ENCODE peak calls at places on chromosomes 12 and 14, in five cellular contexts. W is cardiac muscle cell, E is Peyer's patch, F is upper lobe of left lung, R is astrocyte. S is an unnamed sample.

GRCh38 chr14:95575820-95576473 is 41.1 kb downstream of the GLRX5 start:
- DNase-seq in E (no peak), F (no peak), W (no peak), R (no peak), S (no peak)

GRCh38 chr12:49945394-49946080 is 5.0 kb upstream of the AQP2 start:
- DNase-seq in E (peak), F (peak), R (peak), W (peak), S (peak)

GRCh38 chr12:21528953-21529352 is 2.9 kb downstream of the SPX start:
- DNase-seq in F (peak), E (no peak), W (no peak), R (no peak), S (no peak)

GRCh38 chr12:79691299-79692248 is 810 bp upstream of the PAWR start:
- DNase-seq in E (no peak), W (peak), R (peak), F (no peak), S (no peak)

GRCh38 chr12:30840715-30841114 is 85.8 kb upstream of the TSPAN11 start:
- DNase-seq in E (no peak), F (no peak), R (no peak), W (no peak), S (no peak)

GRCh38 chr14:69972755-69973154 is 93.5 kb downstream of the SMOC1 start:
- DNase-seq in E (no peak), R (no peak), F (no peak), W (no peak), S (no peak)

GRCh38 chr14:58731465-58732330 is 93.9 kb downstream of the DACT1 start:
- DNase-seq in R (peak), W (no peak), F (no peak), E (no peak), S (no peak)

GRCh38 chr14:56892959-56893358 is 82.7 kb upstream of the OTX2 start:
- DNase-seq in F (no peak), E (no peak), W (no peak), R (no peak), S (no peak)

GRCh38 chr12:6332459-6332858 is 9.4 kb downstream of the TNFRSF1A start:
- DNase-seq in F (no peak), E (no peak), W (no peak), R (peak), S (no peak)

GRCh38 chr12:87661770-87662402 is 367.3 kb downstream of the C12orf50 start:
- DNase-seq in W (no peak), E (no peak), R (no peak), F (no peak), S (no peak)

GRCh38 chr14:74620497-74620921 is 8.5 kb upstream of the LTBP2 start:
- DNase-seq in E (no peak), W (no peak), F (no peak), R (peak), S (no peak)

GRCh38 chr12:132178801-132179401 is 34.6 kb downstream of the NOC4L start:
- DNase-seq in R (no peak), E (no peak), F (no peak), W (no peak), S (peak)

GRCh38 chr14:95319312-95320075 is at the start of gene CLMN:
- DNase-seq in R (peak), W (peak), F (peak), E (peak), S (peak)

GRCh38 chr12:19048943-19049342 is 80.6 kb upstream of the PLEKHA5 start:
- DNase-seq in E (no peak), W (no peak), F (no peak), R (peak), S (no peak)

GRCh38 chr12:98424726-98425401 is 90.5 kb upstream of the TMPO start:
- DNase-seq in E (peak), W (peak), R (peak), F (peak), S (peak)

GRCh38 chr12:50659690-50660424 is 104.0 kb upstream of the ATF1 start:
- DNase-seq in W (no peak), R (no peak), E (no peak), F (no peak), S (no peak)

GRCh38 chr12:21294176-21294575 is 40.5 kb downstream of the SLCO1A2 start:
- DNase-seq in E (no peak), R (no peak), W (no peak), F (no peak), S (no peak)

GRCh38 chr14:67444395-67444794 is 32.4 kb upstream of the PLEK2 start:
- DNase-seq in W (no peak), E (no peak), R (no peak), F (no peak), S (no peak)

GRCh38 chr12:131507094-131507493 is 203.8 kb upstream of the SFSWAP start:
- DNase-seq in W (no peak), E (no peak), F (no peak), R (no peak), S (no peak)

GRCh38 chr12:32753605-32754004 is 2.1 kb downstream of the YARS2 start:
- DNase-seq in F (no peak), R (no peak), E (no peak), W (no peak), S (no peak)

GRCh38 chr12:98939350-98939749 is 294.3 kb downstream of the APAF1 start:
- DNase-seq in R (peak), W (peak), E (no peak), F (no peak), S (no peak)

GRCh38 chr12:77299910-77300772 is 234.8 kb upstream of the E2F7 start:
- DNase-seq in R (peak), E (no peak), F (no peak), W (no peak), S (no peak)

GRCh38 chr14:99838555-99839193 is 45.5 kb downstream of the EML1 start:
- DNase-seq in W (peak), R (peak), F (no peak), E (no peak), S (no peak)

GRCh38 chr14:53043107-53043704 is 92.4 kb upstream of the FERMT2 start:
- DNase-seq in R (peak), F (no peak), W (no peak), E (no peak), S (no peak)

GRCh38 chr12:89073027-89073398 is 279.3 kb downstream of the DUSP6 start:
- DNase-seq in E (no peak), F (no peak), R (peak), W (no peak), S (no peak)

GRCh38 chr14:90733139-90733808 is 83.0 kb downstream of the TTC7B start:
- DNase-seq in R (no peak), W (no peak), F (no peak), E (no peak), S (no peak)

GRCh38 chr12:100024974-100025555 is 40.3 kb upstream of the ANKS1B start:
- DNase-seq in R (no peak), E (no peak), F (no peak), W (no peak), S (no peak)

DNA sequence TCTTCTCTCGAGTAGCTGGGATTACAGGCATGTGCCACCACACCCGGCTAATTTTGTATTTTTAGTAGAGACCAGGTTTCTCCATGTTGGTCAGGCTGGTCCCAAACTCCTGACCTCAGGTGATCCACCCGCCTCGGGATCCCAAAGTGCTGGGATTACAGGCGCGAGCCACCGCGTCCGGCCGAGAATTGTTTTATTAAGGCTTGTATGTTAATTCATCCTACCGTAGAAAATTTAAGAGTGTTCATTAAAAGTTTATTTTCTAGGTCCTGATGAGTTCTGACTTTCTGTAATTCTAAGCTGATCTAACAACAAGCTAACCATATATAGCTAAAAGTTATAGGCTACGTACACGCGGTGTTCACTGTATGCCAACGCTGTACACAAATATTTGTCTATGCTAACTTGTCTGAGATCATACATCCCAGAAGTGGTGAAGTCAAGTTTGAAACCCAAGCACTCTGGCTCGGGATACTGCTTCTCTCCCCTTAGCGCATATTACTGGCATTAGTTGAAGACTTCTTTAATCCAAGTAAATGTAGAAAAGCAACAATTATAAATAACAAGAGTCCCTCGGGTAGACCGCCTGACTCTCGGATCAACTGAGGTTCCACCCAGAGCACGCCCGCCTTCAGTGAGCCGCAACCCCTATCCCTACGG is 570 bp upstream of the MRPS35 start:
- DNase-seq in R (peak), F (no peak), E (no peak), W (peak), S (no peak)
- TF ChIP-seq CTCF in R (no peak), F (no peak), E (no peak), W (no peak), S (no peak)

DNA sequence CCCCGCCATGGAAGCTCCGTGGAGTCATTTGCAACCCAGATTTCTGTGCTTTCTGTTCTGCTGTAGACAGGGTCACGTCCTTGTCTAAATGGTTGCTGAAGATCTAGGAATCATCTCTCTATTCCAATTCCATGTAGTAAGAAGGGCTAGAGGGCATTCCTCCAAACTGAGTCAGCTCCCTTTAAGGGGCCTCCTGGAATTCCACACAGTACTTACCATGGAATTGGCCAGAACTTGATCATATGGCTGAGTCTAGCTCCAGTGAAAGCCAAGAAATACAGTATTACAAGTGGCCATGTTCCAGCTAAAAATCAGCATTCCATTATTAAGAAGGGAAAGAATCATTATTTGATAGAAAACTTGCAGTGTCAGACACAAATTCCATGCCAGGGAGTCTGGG is 171.9 kb downstream of the PRKCH start:
- DNase-seq in F (no peak), R (peak), W (no peak), E (no peak), S (no peak)
- H3K27ac ChIP-seq in F (peak), R (peak), W (no peak), E (no peak), S (no peak)

DNA sequence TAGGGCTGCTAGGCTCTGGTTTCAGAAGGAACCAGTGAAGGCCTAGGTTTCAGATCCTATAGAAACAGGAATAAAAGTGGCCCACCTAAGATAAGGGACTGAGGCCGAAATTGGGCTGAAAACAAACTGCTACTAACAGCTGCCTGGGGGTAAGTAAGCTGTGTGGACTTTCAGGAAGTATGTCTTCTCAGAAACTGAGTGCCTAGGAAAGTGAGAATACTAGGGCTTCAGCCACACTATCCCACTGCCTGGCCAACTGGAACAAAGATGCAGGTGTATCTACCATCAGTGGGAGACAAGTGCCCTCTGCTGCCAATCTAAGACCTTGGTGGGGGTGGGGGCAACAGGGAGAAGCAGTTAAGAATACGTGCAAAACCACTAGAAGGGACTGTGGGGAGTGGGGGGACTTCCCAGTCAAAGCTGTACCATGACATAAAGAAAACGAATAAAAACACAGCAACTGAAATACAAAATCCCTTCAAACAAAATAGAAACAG is 82.5 kb downstream of the MED13L start:
- DNase-seq in W (no peak), F (no peak), E (no peak), R (no peak), S (peak)
- TF ChIP-seq CTCF in W (no peak), F (no peak), E (no peak), R (no peak), S (no peak)

GRCh38 chr14:104695660-104696000 is 6.2 kb downstream of the INF2 start:
- DNase-seq in F (no peak), W (no peak), R (no peak), E (no peak), S (no peak)
- H3K27ac ChIP-seq in F (peak), W (no peak), R (no peak), E (peak), S (peak)

GRCh38 chr12:45124485-45125155 is 73.7 kb upstream of the DBX2 start:
- DNase-seq in R (no peak), F (no peak), W (no peak), E (no peak), S (no peak)

GRCh38 chr12:45122776-45123380 is 72.0 kb upstream of the DBX2 start:
- DNase-seq in F (no peak), W (peak), E (no peak), R (peak), S (no peak)

GRCh38 chr12:45125997-45126396 is 75.1 kb upstream of the DBX2 start:
- DNase-seq in F (no peak), W (no peak), R (no peak), E (no peak), S (no peak)

DNA sequence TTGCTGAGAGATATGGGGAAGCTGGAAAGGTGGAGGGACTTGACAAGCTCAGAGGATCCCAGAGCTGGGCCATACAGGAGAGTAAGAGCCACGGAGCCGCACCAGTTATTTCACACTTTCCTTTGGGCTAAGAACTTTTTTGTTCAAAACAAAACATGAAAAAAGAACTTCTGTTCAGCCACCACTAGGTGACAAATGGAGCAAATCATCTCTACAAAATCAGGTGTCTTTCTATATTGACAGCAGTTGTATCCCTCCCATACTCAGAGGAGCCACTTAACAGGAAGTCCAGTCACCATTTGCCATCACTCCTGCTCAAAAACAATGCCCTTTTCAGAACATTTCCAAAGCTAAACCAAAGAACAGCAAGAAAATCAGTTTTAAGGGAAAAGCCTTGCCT is 70.3 kb upstream of the DBX2 start:
- DNase-seq in W (no peak), E (no peak), F (no peak), R (no peak), S (no peak)
- TF ChIP-seq CTCF in W (no peak), E (no peak), F (no peak), R (no peak), S (no peak)

GRCh38 chr12:121634836-121635235 is 8.5 kb downstream of the ORAI1 start:
- DNase-seq in R (no peak), W (no peak), E (no peak), F (no peak), S (no peak)
- H3K27ac ChIP-seq in R (no peak), W (no peak), E (no peak), F (no peak), S (peak)